ENCODE peak calls at places on chromosomes 16 and 17, in seven cellular contexts. X, V, R, S, O, C and J are unnamed samples.

GRCh38 chr17:600576-601301 is 113.9 kb downstream of the VPS53 start:
- DNase-seq in X (no peak), V (no peak), R (no peak), S (no peak), O (no peak), C (no peak), J (no peak)

GRCh38 chr17:57599271-57600045 is 145.6 kb downstream of the CCDC182 start:
- DNase-seq in X (no peak), V (no peak), R (no peak), S (peak; percentile 69), O (no peak), C (no peak), J (no peak)

GRCh38 chr17:78233678-78234077 is 2.2 kb downstream of the TMEM235 start:
- DNase-seq in X (no peak), V (no peak), R (no peak), S (no peak), O (no peak), C (no peak), J (no peak)

GRCh38 chr17:2083613-2084128 is 28.8 kb downstream of the HIC1 start:
- DNase-seq in X (peak; percentile 47), V (no peak), R (peak; percentile 78), S (peak; percentile 69), O (no peak), C (no peak), J (peak; percentile 81)

GRCh38 chr16:15785386-15786059 is 71.3 kb downstream of the MYH11 start:
- DNase-seq in X (no peak), V (no peak), R (no peak), S (no peak), O (no peak), C (no peak), J (no peak)

GRCh38 chr17:39244016-39244599 is 18.4 kb upstream of the STAC2 start:
- DNase-seq in X (no peak), V (no peak), R (no peak), S (peak; percentile 69), O (no peak), C (no peak), J (no peak)

GRCh38 chr17:57957120-57957850 is 2.1 kb upstream of the CUEDC1 start:
- DNase-seq in X (no peak), V (no peak), R (peak; percentile 61), S (no peak), O (no peak), C (peak; percentile 72), J (no peak)

GRCh38 chr17:17063546-17064122 is 21.4 kb downstream of the MPRIP start:
- DNase-seq in X (no peak), V (no peak), R (peak; percentile 77), S (peak; percentile 65), O (peak; percentile 70), C (no peak), J (peak; percentile 52)

GRCh38 chr16:87053016-87053982 is 263.9 kb downstream of the C16orf95 start:
- DNase-seq in X (no peak), V (no peak), R (no peak), S (no peak), O (no peak), C (no peak), J (no peak)

GRCh38 chr16:29898786-29899515 is 399 bp downstream of the SEZ6L2 start:
- DNase-seq in X (no peak), V (no peak), R (no peak), S (no peak), O (no peak), C (no peak), J (no peak)

GRCh38 chr16:12896562-12896961 is 4.8 kb upstream of the SHISA9 start:
- DNase-seq in X (peak; percentile 74), V (no peak), R (no peak), S (no peak), O (no peak), C (no peak), J (no peak)

GRCh38 chr16:51164167-51164566 is 13.1 kb upstream of the SALL1 start:
- DNase-seq in X (no peak), V (no peak), R (no peak), S (no peak), O (no peak), C (no peak), J (no peak)

GRCh38 chr17:67571478-67571877 is 146.3 kb upstream of the NOL11 start:
- DNase-seq in X (no peak), V (no peak), R (no peak), S (no peak), O (no peak), C (no peak), J (no peak)

GRCh38 chr16:51359141-51359960 is 208.3 kb upstream of the SALL1 start:
- DNase-seq in X (no peak), V (no peak), R (no peak), S (no peak), O (no peak), C (no peak), J (no peak)

GRCh38 chr16:11497329-11497805 is 89.4 kb downstream of the LITAF start:
- DNase-seq in X (peak; percentile 66), V (peak; percentile 90), R (peak; percentile 99), S (peak; percentile 81), O (peak; percentile 84), C (peak; percentile 93), J (peak; percentile 40)

GRCh38 chr17:61816538-61816937 is 46.8 kb downstream of the BRIP1 start:
- DNase-seq in X (no peak), V (no peak), R (no peak), S (no peak), O (no peak), C (no peak), J (peak; percentile 42)

GRCh38 chr16:87303431-87303930 is 13.7 kb downstream of the C16orf95 start:
- DNase-seq in X (peak; percentile 25), V (no peak), R (no peak), S (no peak), O (no peak), C (no peak), J (peak; percentile 66)

GRCh38 chr16:318628-319027 is 33.9 kb downstream of the AXIN1 start:
- DNase-seq in X (peak; percentile 32), V (no peak), R (no peak), S (no peak), O (no peak), C (no peak), J (no peak)

GRCh38 chr17:76689859-76690258 is 20.9 kb downstream of the MXRA7 start:
- DNase-seq in X (no peak), V (no peak), R (no peak), S (no peak), O (no peak), C (no peak), J (no peak)

GRCh38 chr16:50603206-50604064 is 55.2 kb downstream of the NKD1 start:
- DNase-seq in X (no peak), V (no peak), R (peak; percentile 84), S (no peak), O (peak; percentile 43), C (no peak), J (no peak)

GRCh38 chr17:16377804-16378400 is 3.0 kb upstream of the UBB start:
- DNase-seq in X (peak; percentile 58), V (no peak), R (no peak), S (no peak), O (no peak), C (no peak), J (no peak)

GRCh38 chr17:40291311-40291710 is 3.6 kb downstream of the CDC6 start:
- DNase-seq in X (no peak), V (no peak), R (no peak), S (no peak), O (no peak), C (no peak), J (no peak)

GRCh38 chr17:48546924-48547838 is 2.3 kb upstream of the HOXB2 start:
- DNase-seq in X (no peak), V (no peak), R (no peak), S (no peak), O (no peak), C (no peak), J (no peak)

DNA sequence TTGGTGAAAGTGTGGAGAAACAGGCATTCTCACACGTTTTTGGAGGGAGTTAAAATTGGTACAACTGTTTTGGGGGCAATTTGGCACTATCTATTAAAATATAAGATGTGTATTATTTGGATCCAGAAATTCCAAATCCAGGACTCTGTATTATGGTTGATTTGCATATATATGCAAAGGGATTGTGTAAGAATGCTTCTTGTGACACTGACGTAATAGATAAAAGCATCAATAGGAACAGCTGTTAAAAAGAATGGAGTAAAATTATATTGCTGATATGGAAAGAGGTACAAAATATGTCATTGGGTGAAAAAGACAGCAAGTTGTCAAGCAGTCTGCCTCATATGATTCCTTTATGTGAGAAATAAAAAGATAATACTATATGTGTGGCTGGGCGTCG is 17.3 kb downstream of the FA2H start:
- DNase-seq in X (no peak), V (no peak), R (no peak), S (no peak), O (no peak), C (no peak), J (no peak)
- H3K4me3 ChIP-seq in X (no peak overlapping the region), V (no peak overlapping the region), R (no peak overlapping the region), S (no peak overlapping the region), O (no peak overlapping the region), C (no peak overlapping the region), J (no peak overlapping the region)

GRCh38 chr16:66167564-66168291 is 198.8 kb upstream of the CDH5 start:
- DNase-seq in X (no peak), V (no peak), R (no peak), S (no peak), O (peak; percentile 16), C (no peak), J (no peak)
- TF ChIP-seq CTCF in X (peak; percentile 29), V (no peak), R (no peak), S (no peak), O (no peak), C (no peak), J (no peak)

GRCh38 chr16:84758627-84759026 is 58.8 kb downstream of the USP10 start:
- DNase-seq in X (no peak), V (no peak), R (no peak), S (no peak), O (no peak), C (no peak), J (no peak)
- H3K27ac ChIP-seq in X (no peak overlapping the region), V (no peak overlapping the region), R (no peak overlapping the region), S (peak overlapping the region; percentile 55), O (no peak overlapping the region), C (no peak overlapping the region), J (no peak overlapping the region)

GRCh38 chr17:66275651-66276050 is 26.8 kb upstream of the PRKCA start:
- DNase-seq in X (peak; percentile 80), V (peak; percentile 74), R (peak; percentile 65), S (no peak), O (no peak), C (no peak), J (no peak)
- H3K4me3 ChIP-seq in X (no peak overlapping the region), V (no peak overlapping the region), R (no peak overlapping the region), S (no peak overlapping the region), O (no peak overlapping the region), C (no peak overlapping the region), J (no peak overlapping the region)

GRCh38 chr17:46782250-46782953 is 36.1 kb downstream of the WNT3 start:
- DNase-seq in X (peak; percentile 62), V (no peak), R (no peak), S (peak; percentile 77), O (no peak), C (no peak), J (no peak)
- TF ChIP-seq CTCF in X (peak; percentile 96), V (peak; percentile 87), R (no peak), S (peak; percentile 72), O (no peak), C (peak; percentile 40), J (peak; percentile 38)

GRCh38 chr17:50258647-50259483 is 15.4 kb upstream of the TMEM92 start:
- DNase-seq in X (no peak), V (no peak), R (peak; percentile 66), S (no peak), O (no peak), C (peak; percentile 80), J (no peak)
- H3K27ac ChIP-seq in X (no peak overlapping the region), V (no peak overlapping the region), R (peak overlapping the region; percentile 23), S (no peak overlapping the region), O (peak overlapping the region; percentile 70), C (no peak overlapping the region), J (no peak overlapping the region)